ENCODE peak calls at places on chromosomes 11 and 22, in six cellular contexts. Z is thyroid gland, E is sigmoid colon, P is Peyer's patch, T is psoas muscle, K is right cardiac atrium. X is an unnamed sample.

GRCh38 chr22:37485714-37486223 is 415 bp downstream of the MFNG start:
- DNase-seq in Z (no peak), E (no peak), P (peak; percentile 39), T (no peak), K (no peak), X (no peak)

GRCh38 chr11:95625164-95626017 is 164.2 kb downstream of the FAM76B start:
- DNase-seq in Z (peak; percentile 52), E (no peak), P (no peak), T (no peak), K (no peak), X (no peak)

GRCh38 chr11:86214710-86215109 is 29.8 kb upstream of the EED start:
- DNase-seq in Z (no peak), E (no peak), P (no peak), T (no peak), K (no peak), X (no peak)

GRCh38 chr11:11663907-11664306 is 42.1 kb upstream of the GALNT18 start:
- DNase-seq in Z (no peak), E (no peak), P (no peak), T (no peak), K (no peak), X (no peak)

GRCh38 chr11:101867951-101868350 is 46.9 kb upstream of the CEP126 start:
- DNase-seq in Z (no peak), E (no peak), P (no peak), T (no peak), K (no peak), X (no peak)

GRCh38 chr11:35138949-35139881 is at the start of gene CD44:
- DNase-seq in Z (peak; percentile 86), E (peak; percentile 90), P (peak; percentile 85), T (peak; percentile 70), K (peak; percentile 85), X (peak; percentile 88)

GRCh38 chr22:35642305-35642741 is 5.9 kb upstream of the APOL6 start:
- DNase-seq in Z (no peak), E (peak; percentile 63), P (peak; percentile 4), T (no peak), K (peak; percentile 63), X (no peak)

GRCh38 chr11:22680628-22681027 is 14.2 kb downstream of the GAS2 start:
- DNase-seq in Z (no peak), E (no peak), P (no peak), T (no peak), K (no peak), X (no peak)

GRCh38 chr11:94933225-94934130 is 39.9 kb downstream of the CWC15 start:
- DNase-seq in Z (no peak), E (peak; percentile 79), P (no peak), T (peak; percentile 42), K (no peak), X (peak; percentile 71)

GRCh38 chr11:94134651-94135512 is 6.2 kb downstream of the PANX1 start:
- DNase-seq in Z (peak; percentile 21), E (peak; percentile 87), P (peak; percentile 31), T (peak; percentile 86), K (peak; percentile 83), X (peak; percentile 94)

GRCh38 chr11:124740277-124740882 is 638 bp downstream of the NRGN start:
- DNase-seq in Z (peak; percentile 47), E (no peak), P (peak; percentile 60), T (no peak), K (peak; percentile 79), X (no peak)

GRCh38 chr11:45658292-45658991 is 7.0 kb downstream of the CHST1 start:
- DNase-seq in Z (peak; percentile 69), E (peak; percentile 90), P (peak; percentile 18), T (peak; percentile 75), K (peak; percentile 91), X (peak; percentile 83)
- H3K4me1 ChIP-seq in Z (peaks cover 32% of the 10 kb centered on the region), E (no peaks in the 10 kb centered on the region), P (no peaks in the 10 kb centered on the region), T (peaks cover 20% of the 10 kb centered on the region), K (peaks cover 2% of the 10 kb centered on the region), X (no peaks in the 10 kb centered on the region)

GRCh38 chr11:65399845-65400244 is 13.4 kb downstream of the FRMD8 start:
- DNase-seq in Z (no peak), E (no peak), P (no peak), T (no peak), K (no peak), X (no peak)
- H3K4me1 ChIP-seq in Z (no peaks in the 10 kb centered on the region), E (no peaks in the 10 kb centered on the region), P (peaks cover 9% of the 10 kb centered on the region), T (no peaks in the 10 kb centered on the region), K (no peaks in the 10 kb centered on the region), X (no peaks in the 10 kb centered on the region)

GRCh38 chr22:30315962-30316576 is 10.7 kb downstream of the TBC1D10A start:
- DNase-seq in Z (no peak), E (no peak), P (no peak), T (no peak), K (no peak), X (no peak)
- H3K4me1 ChIP-seq in Z (peaks cover 47% of the 10 kb centered on the region), E (peaks cover 89% of the 10 kb centered on the region), P (peaks cover 47% of the 10 kb centered on the region), T (peaks cover 21% of the 10 kb centered on the region), K (peaks cover 29% of the 10 kb centered on the region), X (no peaks in the 10 kb centered on the region)

GRCh38 chr22:20920881-20921203 is 3.6 kb downstream of the CRKL start:
- DNase-seq in Z (no peak), E (no peak), P (no peak), T (no peak), K (no peak), X (no peak)
- H3K4me1 ChIP-seq in Z (peaks cover 37% of the 10 kb centered on the region), E (peaks cover 36% of the 10 kb centered on the region), P (no peaks in the 10 kb centered on the region), T (peaks cover 32% of the 10 kb centered on the region), K (peaks cover 14% of the 10 kb centered on the region), X (peaks cover 51% of the 10 kb centered on the region)

GRCh38 chr11:129750343-129751292 is 65.0 kb upstream of the TMEM45B start:
- DNase-seq in Z (peak; percentile 84), E (peak; percentile 68), P (peak; percentile 41), T (peak; percentile 73), K (peak; percentile 88), X (peak; percentile 60)

GRCh38 chr11:129743029-129743846 is 72.4 kb upstream of the TMEM45B start:
- DNase-seq in Z (no peak), E (no peak), P (no peak), T (no peak), K (peak; percentile 53), X (peak; percentile 50)

GRCh38 chr11:129749141-129749540 is 66.5 kb upstream of the TMEM45B start:
- DNase-seq in Z (no peak), E (no peak), P (no peak), T (no peak), K (no peak), X (no peak)

GRCh38 chr11:129747161-129747560 is 68.5 kb upstream of the TMEM45B start:
- DNase-seq in Z (no peak), E (no peak), P (no peak), T (no peak), K (no peak), X (no peak)
- H3K4me1 ChIP-seq in Z (no peaks in the 10 kb centered on the region), E (peaks cover 5% of the 10 kb centered on the region), P (peaks cover 5% of the 10 kb centered on the region), T (no peaks in the 10 kb centered on the region), K (no peaks in the 10 kb centered on the region), X (peaks cover 9% of the 10 kb centered on the region)

GRCh38 chr22:40728731-40729189 is 49.5 kb downstream of the MCHR1 start:
- DNase-seq in Z (peak; percentile 84), E (no peak), P (peak; percentile 56), T (no peak), K (no peak), X (no peak)

GRCh38 chr22:40732996-40733292 is 53.7 kb downstream of the MCHR1 start:
- DNase-seq in Z (no peak), E (no peak), P (no peak), T (no peak), K (no peak), X (no peak)

GRCh38 chr22:40729284-40729683 is 50.0 kb downstream of the MCHR1 start:
- DNase-seq in Z (no peak), E (no peak), P (no peak), T (no peak), K (no peak), X (no peak)

GRCh38 chr22:40739723-40740122 is 60.4 kb downstream of the MCHR1 start:
- DNase-seq in Z (no peak), E (no peak), P (no peak), T (no peak), K (no peak), X (no peak)

GRCh38 chr22:40733919-40734318 is 54.6 kb downstream of the MCHR1 start:
- DNase-seq in Z (no peak), E (no peak), P (no peak), T (no peak), K (no peak), X (no peak)
- H3K4me1 ChIP-seq in Z (peaks cover 23% of the 10 kb centered on the region), E (no peaks in the 10 kb centered on the region), P (peaks cover 5% of the 10 kb centered on the region), T (no peaks in the 10 kb centered on the region), K (peaks cover 3% of the 10 kb centered on the region), X (peaks cover 5% of the 10 kb centered on the region)

GRCh38 chr11:76656087-76656531 is 14.4 kb downstream of the LRRC32 start:
- DNase-seq in Z (no peak), E (peak; percentile 58), P (no peak), T (no peak), K (peak; percentile 73), X (no peak)
- H3K4me1 ChIP-seq in Z (no peaks in the 10 kb centered on the region), E (peaks cover 34% of the 10 kb centered on the region), P (no peaks in the 10 kb centered on the region), T (no peaks in the 10 kb centered on the region), K (peaks cover 4% of the 10 kb centered on the region), X (no peaks in the 10 kb centered on the region)

X was measured in right atrium auricular region.